ENCODE peak calls at places on chromosomes 2 and 18, in nine cellular contexts. S, R, B, G, O, E, H, F and Q are unnamed samples.

GRCh38 chr18:76368976-76369375 is 126.1 kb downstream of the ZNF516 start:
- DNase-seq in E (no peak), O (no peak), S (no peak), R (no peak), F (no peak), G (no peak), H (no peak), B (peak; percentile 7), Q (no peak)

GRCh38 chr2:182301093-182301492 is 125.7 kb downstream of the PDE1A start:
- DNase-seq in B (no peak), O (no peak), R (no peak), G (no peak), E (no peak), S (no peak), H (no peak), F (peak; percentile 29), Q (no peak)

GRCh38 chr2:177318613-177319012 is 54.1 kb upstream of the NFE2L2 start:
- DNase-seq in E (no peak), S (no peak), H (no peak), G (no peak), O (no peak), R (no peak), F (no peak), B (no peak), Q (no peak)

GRCh38 chr2:44787663-44788062 is 153.8 kb upstream of the SIX3 start:
- DNase-seq in E (no peak), B (no peak), F (no peak), G (no peak), H (no peak), R (no peak), S (no peak), O (no peak), Q (no peak)

GRCh38 chr18:10215444-10215843 is 239.0 kb upstream of the APCDD1 start:
- DNase-seq in G (no peak), E (no peak), O (no peak), B (no peak), F (no peak), H (no peak), R (no peak), S (no peak), Q (no peak)

GRCh38 chr2:176493221-176493825 is 224.1 kb downstream of the MTX2 start:
- DNase-seq in S (no peak), E (no peak), G (no peak), F (no peak), O (no peak), H (no peak), B (no peak), R (no peak), Q (no peak)

GRCh38 chr2:226802573-226802972 is 3.0 kb upstream of the IRS1 start:
- DNase-seq in F (peak; percentile 80), H (peak; percentile 38), R (peak; percentile 73), E (no peak), S (peak; percentile 83), G (no peak), O (no peak), B (no peak), Q (no peak)

GRCh38 chr2:63669596-63669995 is 80.8 kb downstream of the MDH1 start:
- DNase-seq in O (no peak), B (no peak), R (no peak), G (no peak), H (no peak), S (no peak), F (no peak), E (no peak), Q (no peak)

GRCh38 chr2:24365051-24365450 is 4.7 kb upstream of the ITSN2 start:
- DNase-seq in H (peak; percentile 83), E (no peak), O (no peak), B (peak; percentile 81), R (no peak), G (no peak), F (no peak), S (no peak), Q (peak; percentile 85)

GRCh38 chr2:239363946-239364637 is 36.7 kb downstream of the HDAC4 start:
- DNase-seq in R (no peak), F (no peak), H (no peak), E (no peak), O (no peak), G (no peak), B (no peak), S (no peak), Q (no peak)

GRCh38 chr2:160199683-160200389 is at the start of gene ITGB6:
- DNase-seq in E (no peak), G (no peak), S (no peak), O (no peak), H (no peak), R (no peak), B (no peak), F (no peak), Q (no peak)

GRCh38 chr2:170582747-170583463 is 132.2 kb upstream of the SP5 start:
- DNase-seq in H (no peak), O (no peak), F (no peak), E (no peak), G (no peak), S (no peak), R (no peak), B (no peak), Q (no peak)

GRCh38 chr2:124153713-124154112 is 128.6 kb downstream of the CNTNAP5 start:
- DNase-seq in O (no peak), E (no peak), B (no peak), H (no peak), S (no peak), F (no peak), R (no peak), G (no peak), Q (no peak)

GRCh38 chr2:25146896-25147295 is 21.5 kb downstream of the POMC start:
- DNase-seq in S (no peak), O (no peak), B (no peak), E (no peak), R (no peak), H (no peak), G (no peak), F (no peak), Q (no peak)

GRCh38 chr2:236642584-236643291 is 73.1 kb downstream of the ACKR3 start:
- DNase-seq in R (peak; percentile 98), E (peak; percentile 100), S (peak; percentile 91), H (peak; percentile 88), F (peak; percentile 96), B (peak; percentile 99), G (no peak), O (no peak), Q (peak; percentile 86)

GRCh38 chr18:46732201-46732600 is 24.7 kb downstream of the ST8SIA5 start:
- DNase-seq in F (no peak), R (no peak), E (no peak), H (no peak), S (no peak), O (no peak), B (peak; percentile 55), G (no peak), Q (no peak)

GRCh38 chr2:105842555-105842954 is 97.8 kb downstream of the NCK2 start:
- DNase-seq in B (no peak), S (no peak), G (no peak), H (no peak), O (no peak), R (no peak), E (no peak), F (no peak), Q (no peak)

GRCh38 chr2:128557841-128558241 is 239.2 kb upstream of the HS6ST1 start:
- DNase-seq in G (no peak), F (peak; percentile 3), R (peak; percentile 67), B (no peak), H (no peak), S (no peak), O (no peak), E (peak; percentile 50), Q (no peak)

GRCh38 chr2:230312638-230313037 is 14.4 kb upstream of the SP140L start:
- DNase-seq in S (no peak), B (no peak), R (no peak), F (peak; percentile 61), O (no peak), E (no peak), G (no peak), H (no peak), Q (no peak)

DNA sequence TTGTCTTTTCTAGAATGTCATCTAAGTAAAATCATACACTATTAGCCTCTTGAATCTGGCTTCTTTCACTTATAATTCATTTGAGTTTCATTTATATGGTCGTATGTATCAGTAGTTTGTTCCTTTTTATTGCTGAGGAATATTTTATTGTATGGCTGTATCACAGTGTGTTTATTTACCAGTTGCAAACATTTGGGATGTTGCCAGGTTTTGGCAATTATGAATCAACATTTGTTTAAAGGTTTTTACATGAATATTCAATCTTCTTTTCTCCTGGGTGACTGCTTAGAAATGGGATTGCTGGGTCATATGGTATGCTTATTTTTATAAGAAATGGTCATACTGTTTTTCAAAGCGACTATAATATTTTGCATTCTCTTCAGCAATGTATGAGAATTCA is 107.8 kb downstream of the PMAIP1 start:
- DNase-seq in G (no peak), B (no peak), S (no peak), E (no peak), O (no peak), H (no peak), R (no peak), F (no peak), Q (no peak)
- TF ChIP-seq CTCF in G (no peak), B (no peak), S (no peak), E (no peak), O (no peak), H (no peak), R (no peak), F (no peak), Q (no peak)

GRCh38 chr2:232550351-232551261 is at the start of the genes EIF4E2 and TIGD1:
- DNase-seq in O (peak; percentile 91), G (peak; percentile 93), F (peak; percentile 93), B (peak; percentile 96), H (peak; percentile 94), E (peak; percentile 65), S (peak; percentile 97), R (peak; percentile 76), Q (peak; percentile 94)
- TF ChIP-seq CTCF in O (peak; percentile 39), G (peak; percentile 49), F (peak; percentile 75), B (no peak), H (peak; percentile 45), E (peak; percentile 42), S (no peak), R (peak; percentile 9), Q (peak; percentile 45)

GRCh38 chr2:207166349-207167128 is 791 bp upstream of the KLF7 start:
- DNase-seq in O (peak; percentile 70), R (peak; percentile 67), S (peak; percentile 88), E (no peak), G (peak; percentile 67), B (peak; percentile 89), H (peak; percentile 84), F (peak; percentile 73), Q (peak; percentile 83)
- TF ChIP-seq CTCF in O (peak; percentile 46), R (no peak), S (peak; percentile 26), E (no peak), G (peak; percentile 43), B (no peak), H (peak; percentile 51), F (peak; percentile 74), Q (peak; percentile 62)

DNA sequence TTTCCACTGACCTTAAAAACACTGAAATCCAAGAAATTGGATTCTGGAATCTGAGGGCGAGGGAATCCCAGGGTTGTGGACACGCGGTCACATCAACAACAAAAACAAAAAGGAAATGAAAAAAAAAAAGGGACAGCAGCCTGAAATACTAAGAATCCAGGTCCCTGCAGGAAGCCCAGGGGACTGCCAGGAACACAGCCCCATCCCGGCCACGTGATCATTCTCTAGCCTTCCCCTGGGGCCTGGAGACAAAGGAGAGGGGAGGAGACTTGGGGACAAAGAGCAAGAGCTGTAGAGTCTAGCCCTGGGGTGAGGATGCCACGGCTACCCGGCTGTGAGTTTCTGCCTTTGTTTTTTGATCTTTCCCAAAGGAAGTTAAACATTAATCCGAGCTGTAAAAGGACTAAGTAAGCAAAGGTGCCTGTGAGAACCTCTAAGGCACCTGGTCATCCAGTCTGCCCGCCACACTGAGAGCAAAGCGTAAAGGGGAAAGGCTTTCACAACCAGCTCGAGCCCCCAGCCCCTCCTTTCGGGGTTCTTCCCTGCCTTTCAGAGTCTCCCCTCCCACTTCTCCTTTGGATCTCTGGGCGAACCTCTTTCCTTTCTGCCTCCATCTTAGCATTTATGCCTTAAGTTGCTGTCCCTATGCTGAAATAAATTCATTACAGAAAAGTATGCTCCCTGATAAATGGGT is 57.9 kb upstream of the MSH2 start:
- DNase-seq in G (peak; percentile 87), R (no peak), B (no peak), S (peak; percentile 96), O (peak; percentile 92), E (peak; percentile 51), F (peak; percentile 59), H (peak; percentile 87), Q (peak; percentile 64)
- TF ChIP-seq CTCF in G (peak; percentile 61), R (no peak), B (no peak), S (no peak), O (peak; percentile 42), E (peak; percentile 28), F (peak; percentile 21), H (peak; percentile 18), Q (peak; percentile 54)